ENCODE peak calls at places on chromosomes 6 and 20, in seven cellular contexts. E is left lung, Y is tibial artery, D is IMR-90, C is sigmoid colon, I is fibroblast of lung, T is breast epithelium. N is an unnamed sample.

GRCh38 chr6:8819446-8819845 is 384.1 kb upstream of the SLC35B3 start:
- DNase-seq in E (no peak), D (no peak), C (no peak), T (no peak), I (no peak), Y (no peak), N (no peak)

GRCh38 chr20:23606652-23607049 is 934 bp upstream of the CST9 start:
- DNase-seq in Y (peak; percentile 85), D (peak; percentile 64), T (peak; percentile 85), I (peak; percentile 75), C (peak; percentile 89), E (peak; percentile 76), N (peak; percentile 88)

GRCh38 chr6:3426091-3426780 is 30.6 kb downstream of the SLC22A23 start:
- DNase-seq in C (no peak), E (no peak), I (no peak), D (no peak), T (no peak), Y (no peak), N (no peak)

GRCh38 chr20:45407067-45407745 is 883 bp upstream of the DBNDD2 start:
- DNase-seq in Y (peak; percentile 65), E (peak; percentile 38), I (peak; percentile 14), D (no peak), C (peak; percentile 89), T (no peak), N (peak; percentile 78)

GRCh38 chr6:108937170-108937569 is 88.9 kb downstream of the ARMC2 start:
- DNase-seq in I (no peak), E (no peak), Y (no peak), D (no peak), C (no peak), T (no peak), N (no peak)

GRCh38 chr6:33428219-33428890 is 8.5 kb downstream of the SYNGAP1 start:
- DNase-seq in I (no peak), C (no peak), D (no peak), E (no peak), Y (no peak), T (no peak), N (no peak)

GRCh38 chr6:45590225-45590624 is 212.5 kb upstream of the SUPT3H start:
- DNase-seq in I (peak; percentile 81), E (no peak), T (no peak), Y (no peak), C (no peak), D (peak; percentile 92), N (no peak)

GRCh38 chr6:30793521-30794194 is 49.3 kb upstream of the IER3 start:
- DNase-seq in I (peak; percentile 70), D (peak; percentile 85), T (no peak), Y (no peak), C (no peak), E (no peak), N (no peak)

GRCh38 chr20:34262488-34263288 is 21.5 kb downstream of the ASIP start:
- DNase-seq in C (peak; percentile 77), I (peak; percentile 56), T (no peak), E (peak; percentile 50), D (peak; percentile 59), Y (no peak), N (peak; percentile 55)

GRCh38 chr6:44921787-44922186 is 406.3 kb upstream of the RUNX2 start:
- DNase-seq in Y (no peak), T (no peak), C (no peak), E (peak; percentile 47), I (no peak), D (no peak), N (no peak)

GRCh38 chr20:47141350-47141921 is 215.1 kb downstream of the ZMYND8 start:
- DNase-seq in E (no peak), T (no peak), I (no peak), C (no peak), D (no peak), Y (no peak), N (no peak)

GRCh38 chr6:73606428-73606827 is 47.4 kb downstream of the SLC17A5 start:
- DNase-seq in C (no peak), D (no peak), T (no peak), I (peak; percentile 6), E (no peak), Y (no peak), N (no peak)

GRCh38 chr6:13272131-13273046 is 55.9 kb downstream of the TBC1D7 start:
- DNase-seq in T (no peak), I (no peak), E (peak; percentile 89), D (no peak), Y (peak; percentile 69), C (peak; percentile 81), N (peak; percentile 84)

GRCh38 chr20:17874271-17875105 is 94.1 kb downstream of the SNX5 start:
- DNase-seq in Y (peak; percentile 7), T (no peak), C (no peak), D (no peak), E (no peak), I (no peak), N (no peak)
- H3K27ac ChIP-seq in Y (peak overlapping the region; percentile 47), T (peak overlapping the region; percentile 91), C (peak overlapping the region; percentile 82), D (peak overlapping the region; percentile 58), E (peak overlapping the region; percentile 51), I (peak overlapping the region; percentile 70), N (peak overlapping the region; percentile 58)

DNA sequence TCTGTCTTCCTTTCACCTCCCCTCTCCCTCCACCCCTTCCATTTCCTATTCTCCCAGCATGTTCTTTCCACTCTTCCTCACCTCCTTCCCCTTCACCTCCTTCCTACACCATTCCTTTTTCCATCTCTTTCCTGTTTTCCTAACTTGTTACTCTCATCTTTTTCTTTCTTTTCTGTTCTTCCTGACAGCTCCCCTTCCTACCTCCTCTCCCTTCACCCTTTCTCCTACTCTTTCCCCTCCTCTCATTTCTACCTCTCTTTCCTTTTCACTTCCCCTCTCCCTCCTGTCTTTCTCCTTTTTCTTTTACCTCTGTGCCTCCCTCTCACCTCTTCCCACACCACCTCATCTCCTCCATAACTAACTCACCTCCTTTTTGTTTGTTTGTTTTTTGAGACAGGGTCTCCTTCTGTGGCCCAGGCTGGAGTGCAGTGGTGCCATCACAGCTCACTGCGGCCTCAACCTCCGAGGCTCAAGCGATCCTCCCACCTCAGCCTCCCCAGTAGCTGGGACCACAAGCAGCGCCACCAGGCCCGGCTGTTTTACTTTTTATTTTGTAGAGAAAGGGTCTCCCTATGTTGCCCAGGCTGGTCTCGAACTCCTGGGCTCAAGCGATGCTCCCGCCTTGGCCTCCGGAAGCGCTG is 864 bp upstream of the ARFGEF2 start:
- DNase-seq in C (no peak), E (no peak), D (no peak), Y (no peak), T (no peak), I (no peak), N (no peak)
- H3K27ac ChIP-seq in C (peak overlapping the region; percentile 91), E (peak overlapping the region; percentile 96), D (peak overlapping the region; percentile 77), Y (peak overlapping the region; percentile 98), T (peak overlapping the region; percentile 100), I (peak overlapping the region; percentile 92), N (peak overlapping the region; percentile 96)

DNA sequence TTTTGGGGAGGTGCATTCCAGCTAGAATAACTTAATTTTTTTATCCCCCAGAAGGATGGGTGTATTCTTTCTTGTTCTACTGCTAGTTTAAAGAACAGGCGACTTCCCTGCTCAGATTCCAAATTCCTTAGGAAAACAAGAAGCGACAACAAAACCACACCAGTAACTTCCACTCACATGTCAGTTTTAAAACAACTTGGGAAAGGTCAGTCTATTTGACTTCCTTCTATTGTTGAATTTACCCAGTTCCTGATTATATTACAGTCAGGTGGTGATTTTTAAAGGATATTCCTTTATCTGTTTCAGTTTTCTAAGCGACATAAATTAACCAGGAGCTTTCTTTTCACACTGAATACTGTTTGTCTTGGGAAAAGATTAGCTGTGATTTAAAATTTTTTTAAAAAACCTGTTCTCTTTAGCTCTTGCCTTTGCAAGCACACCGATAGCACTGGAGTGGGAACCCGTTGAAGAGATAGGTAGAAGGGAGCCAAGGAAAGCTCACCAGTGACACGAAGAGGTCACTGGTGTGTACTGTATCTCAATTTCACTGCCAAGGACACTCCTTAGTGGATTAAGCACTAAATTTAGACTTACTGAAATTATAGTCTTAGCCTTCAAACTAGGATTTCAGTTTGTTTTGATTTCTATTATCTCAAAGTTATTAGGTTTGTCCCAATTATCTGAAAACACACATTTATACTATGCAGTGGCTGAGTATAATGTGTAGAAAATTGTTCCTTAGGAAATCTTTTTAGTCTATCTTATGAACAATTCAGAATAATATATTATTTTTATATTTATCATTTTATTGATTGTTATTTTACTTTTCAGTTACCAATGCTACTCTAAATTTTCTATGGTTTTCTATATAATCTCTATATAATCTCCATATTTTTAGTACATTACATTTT is 22.3 kb downstream of the MARCKS start:
- DNase-seq in E (peak; percentile 36), Y (peak; percentile 39), C (peak; percentile 77), T (no peak), D (peak; percentile 83), I (peak; percentile 76), N (no peak)
- H3K27ac ChIP-seq in E (peak overlapping the region; percentile 45), Y (no peak overlapping the region), C (peak overlapping the region; percentile 3), T (no peak overlapping the region), D (no peak overlapping the region), I (no peak overlapping the region), N (no peak overlapping the region)

GRCh38 chr6:56689663-56690062 is 47.0 kb upstream of the DST start:
- DNase-seq in C (no peak), I (no peak), E (no peak), Y (no peak), T (no peak), D (no peak), N (no peak)
- H3K27ac ChIP-seq in C (peak overlapping the region; percentile 83), I (peak overlapping the region; percentile 77), E (no peak overlapping the region), Y (peak overlapping the region; percentile 80), T (peak overlapping the region; percentile 88), D (peak overlapping the region; percentile 56), N (no peak overlapping the region)

DNA sequence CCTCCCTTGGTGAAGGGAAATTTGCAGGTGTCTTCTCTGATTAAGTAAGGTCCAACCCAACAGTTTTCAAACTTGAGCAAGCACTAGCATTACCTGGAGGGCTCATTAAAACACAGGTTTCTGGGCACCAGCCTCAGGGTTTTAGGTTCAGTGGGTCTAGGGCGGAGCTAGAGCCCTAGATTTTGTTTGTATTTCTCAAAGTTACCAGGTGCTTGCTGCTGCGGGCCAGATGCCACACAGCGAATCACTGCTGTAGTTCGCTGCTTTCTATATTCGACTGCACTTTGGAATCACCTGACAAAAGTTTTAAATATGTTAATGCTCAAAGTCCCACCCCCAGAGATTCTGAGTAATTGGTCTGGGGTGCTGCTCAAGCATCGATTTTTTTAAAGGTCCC is 838 bp downstream of the COL21A1 start:
- DNase-seq in Y (peak; percentile 22), T (no peak), E (no peak), D (no peak), I (no peak), C (no peak), N (no peak)
- H3K27ac ChIP-seq in Y (peak overlapping the region; percentile 58), T (no peak overlapping the region), E (no peak overlapping the region), D (no peak overlapping the region), I (no peak overlapping the region), C (peak overlapping the region; percentile 80), N (peak overlapping the region; percentile 39)

GRCh38 chr6:110951008-110951407 is 7.5 kb upstream of the GTF3C6 start:
- DNase-seq in C (no peak), D (no peak), Y (no peak), I (no peak), T (no peak), E (no peak), N (no peak)

GRCh38 chr6:110950443-110950842 is 8.1 kb upstream of the GTF3C6 start:
- DNase-seq in T (no peak), Y (no peak), D (no peak), I (no peak), C (no peak), E (no peak), N (no peak)

GRCh38 chr6:110951986-110952794 is 6.3 kb upstream of the GTF3C6 start:
- DNase-seq in T (no peak), Y (no peak), C (no peak), D (peak; percentile 47), I (peak; percentile 73), E (no peak), N (no peak)

GRCh38 chr6:110946498-110946897 is 12.0 kb upstream of the GTF3C6 start:
- DNase-seq in Y (no peak), I (no peak), E (no peak), D (peak; percentile 36), C (no peak), T (no peak), N (no peak)

GRCh38 chr6:110949679-110950285 is 8.7 kb upstream of the GTF3C6 start:
- DNase-seq in T (no peak), I (peak; percentile 74), C (no peak), E (no peak), Y (no peak), D (peak; percentile 54), N (no peak)
- H3K27ac ChIP-seq in T (no peak overlapping the region), I (no peak overlapping the region), C (no peak overlapping the region), E (no peak overlapping the region), Y (no peak overlapping the region), D (no peak overlapping the region), N (no peak overlapping the region)

N was measured in upper lobe of right lung.